ENCODE peak calls at places on chromosomes 5 and 9, in four cellular contexts. Q is kidney epithelial cell, F is suprapubic skin, O is BJ. C is an unnamed sample.

GRCh38 chr9:133673260-133673658 is 37.1 kb downstream of the DBH start:
- DNase-seq in O (no peak), Q (no peak), F (no peak), C (no peak)

GRCh38 chr5:73735032-73735734 is 109.2 kb downstream of the ARHGEF28 start:
- DNase-seq in F (no peak), Q (no peak), O (no peak), C (no peak)

GRCh38 chr5:135196483-135196882 is 162.5 kb upstream of the PITX1 start:
- DNase-seq in F (no peak), O (no peak), Q (no peak), C (no peak)

GRCh38 chr9:19146441-19146840 is 19.1 kb upstream of the PLIN2 start:
- DNase-seq in F (no peak), O (no peak), Q (no peak), C (no peak)

GRCh38 chr9:89482056-89482784 is 15.7 kb downstream of the SEMA4D start:
- DNase-seq in O (no peak), F (peak), Q (no peak), C (no peak)

GRCh38 chr9:69809304-69809863 is 11.2 kb upstream of the CFAP95 start:
- DNase-seq in F (no peak), O (no peak), Q (no peak), C (no peak)

GRCh38 chr9:112005939-112006338 is 109.3 kb downstream of the UGCG start:
- DNase-seq in O (no peak), Q (no peak), F (no peak), C (no peak)

GRCh38 chr9:35598863-35599590 is 6.0 kb upstream of the TESK1 start:
- DNase-seq in F (no peak), O (no peak), Q (no peak), C (no peak)

GRCh38 chr5:72106922-72107873 is at the start of gene MAP1B:
- DNase-seq in F (peak), O (no peak), Q (no peak), C (no peak)

GRCh38 chr9:89879276-89879675 is 274.5 kb downstream of the GADD45G start:
- DNase-seq in O (no peak), F (peak), Q (no peak), C (no peak)

GRCh38 chr5:113147088-113147487 is 170.5 kb downstream of the DCP2 start:
- DNase-seq in F (no peak), O (peak), Q (no peak), C (peak)

GRCh38 chr5:177568326-177568725 is 14.0 kb upstream of the FAM193B start:
- DNase-seq in F (no peak), O (no peak), Q (no peak), C (no peak)
- TF ChIP-seq CTCF in F (no peak), O (no peak), Q (no peak), C (no peak)

DNA sequence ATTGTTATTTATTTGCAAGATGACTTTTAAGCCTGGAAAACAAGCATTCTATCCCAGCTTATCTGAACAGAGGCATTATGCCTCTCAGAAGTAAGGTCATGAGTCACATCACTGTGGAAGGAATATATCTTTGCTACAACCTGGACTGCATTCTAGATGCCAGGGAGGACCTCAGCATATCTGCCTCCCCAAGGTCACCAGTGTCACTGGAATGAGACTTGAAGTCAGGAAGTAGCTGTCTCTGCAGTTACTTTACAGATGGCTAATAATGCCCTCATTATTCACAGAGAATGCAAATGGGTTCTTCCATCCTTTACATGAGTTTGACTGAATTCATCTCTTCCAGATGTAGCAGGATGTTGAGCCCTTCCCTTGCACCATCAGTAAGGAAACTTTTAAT is 4.4 kb upstream of the FAM13B start:
- DNase-seq in Q (no peak), O (no peak), F (no peak), C (no peak)
- H3K4me3 ChIP-seq in Q (no peak), O (no peak), F (no peak), C (no peak)

GRCh38 chr5:124040799-124041198 is 528.8 kb downstream of the CSNK1G3 start:
- DNase-seq in Q (no peak), O (no peak), F (no peak), C (no peak)

DNA sequence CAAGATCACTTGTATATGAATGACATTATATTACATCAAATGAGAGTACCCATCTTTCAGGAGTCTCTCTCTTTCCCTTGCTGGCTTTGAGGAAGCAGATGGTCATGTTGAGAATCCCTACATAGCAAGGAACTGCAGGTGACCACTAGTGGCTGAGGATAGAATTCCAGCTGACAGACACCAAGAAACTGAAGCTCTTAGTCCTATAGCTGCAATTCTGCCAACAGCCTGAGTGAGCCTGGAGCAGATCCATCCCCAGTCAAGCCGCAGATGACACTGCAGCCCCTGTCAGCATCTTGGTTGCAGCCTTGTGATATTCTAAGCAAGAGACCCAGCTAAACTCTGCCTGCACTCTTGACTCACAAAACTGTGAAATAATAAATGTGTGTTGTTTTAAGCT is 531.5 kb downstream of the CSNK1G3 start:
- DNase-seq in O (no peak), F (no peak), Q (no peak), C (no peak)
- TF ChIP-seq CTCF in O (no peak), F (no peak), Q (no peak), C (no peak)

DNA sequence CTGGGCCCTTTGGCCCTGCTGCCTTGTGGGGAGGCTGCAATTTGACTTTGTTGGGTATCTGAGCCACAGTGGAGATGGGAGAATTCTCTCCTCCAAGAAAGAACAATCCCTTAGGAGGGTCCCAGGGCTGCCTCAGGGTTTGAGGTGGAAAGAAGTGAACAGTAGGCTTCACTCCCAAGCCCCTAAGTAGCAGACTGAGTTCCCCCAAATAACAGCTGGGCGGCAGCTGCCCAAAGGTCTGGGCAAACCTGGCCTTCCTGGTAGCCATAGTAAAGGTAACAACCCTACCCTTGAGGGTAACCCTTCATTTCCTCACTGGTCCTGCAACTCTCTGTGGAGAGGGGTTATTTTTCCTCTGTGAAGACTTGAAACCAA is 746 bp downstream of the RGS3 start:
- DNase-seq in O (no peak), Q (no peak), F (no peak), C (no peak)
- H3K4me3 ChIP-seq in O (no peak), Q (peak), F (peak), C (no peak)

C was measured in AG04449.